ENCODE peak calls at places on chromosomes 11 and 22, in five cellular contexts. One of them, this sample, is unnamed.

GRCh38 chr11:12102588-12103410 is 7.6 kb upstream of the MICAL2 start:
- ATAC-seq in body of pancreas: no peak
- ATAC-seq in stimulated activated naive CD8-positive, alpha-beta T cell treated with anti-CD3 and anti-CD28 coated beads, Interleukin-15, amount 100 ng/mL, for 72 hours: no peak
- ATAC-seq in Right ventricle myocardium superior: no peak
- ATAC-seq in left ventricle myocardium superior: no peak
- ATAC-seq in this sample: no peak

GRCh38 chr11:64611961-64612646 is 21.1 kb downstream of the SLC22A12 start:
- ATAC-seq in body of pancreas: no peak
- ATAC-seq in stimulated activated naive CD8-positive, alpha-beta T cell treated with anti-CD3 and anti-CD28 coated beads, Interleukin-15, amount 100 ng/mL, for 72 hours: no peak
- ATAC-seq in Right ventricle myocardium superior: no peak
- ATAC-seq in left ventricle myocardium superior: no peak
- ATAC-seq in this sample: no peak

GRCh38 chr11:120304526-120304925 is 20.6 kb upstream of the TLCD5 start:
- ATAC-seq in body of pancreas: no peak
- ATAC-seq in stimulated activated naive CD8-positive, alpha-beta T cell treated with anti-CD3 and anti-CD28 coated beads, Interleukin-15, amount 100 ng/mL, for 72 hours: no peak
- ATAC-seq in Right ventricle myocardium superior: no peak
- ATAC-seq in left ventricle myocardium superior: no peak
- ATAC-seq in this sample: peak

GRCh38 chr11:10474551-10474950 is 19.5 kb downstream of the AMPD3 start:
- ATAC-seq in body of pancreas: no peak
- ATAC-seq in stimulated activated naive CD8-positive, alpha-beta T cell treated with anti-CD3 and anti-CD28 coated beads, Interleukin-15, amount 100 ng/mL, for 72 hours: no peak
- ATAC-seq in Right ventricle myocardium superior: no peak
- ATAC-seq in left ventricle myocardium superior: no peak
- ATAC-seq in this sample: no peak

GRCh38 chr11:8732276-8732675 is 49.7 kb downstream of the RPL27A start:
- ATAC-seq in body of pancreas: peak
- ATAC-seq in stimulated activated naive CD8-positive, alpha-beta T cell treated with anti-CD3 and anti-CD28 coated beads, Interleukin-15, amount 100 ng/mL, for 72 hours: no peak
- ATAC-seq in Right ventricle myocardium superior: peak
- ATAC-seq in left ventricle myocardium superior: peak
- ATAC-seq in this sample: peak

GRCh38 chr22:23438216-23438615 is 141.9 kb downstream of the IGLL1 start:
- ATAC-seq in body of pancreas: no peak
- ATAC-seq in stimulated activated naive CD8-positive, alpha-beta T cell treated with anti-CD3 and anti-CD28 coated beads, Interleukin-15, amount 100 ng/mL, for 72 hours: no peak
- ATAC-seq in Right ventricle myocardium superior: no peak
- ATAC-seq in left ventricle myocardium superior: no peak
- ATAC-seq in this sample: no peak

GRCh38 chr11:910044-910588 is 494 bp downstream of the CHID1 start:
- ATAC-seq in body of pancreas: peak
- ATAC-seq in stimulated activated naive CD8-positive, alpha-beta T cell treated with anti-CD3 and anti-CD28 coated beads, Interleukin-15, amount 100 ng/mL, for 72 hours: peak
- ATAC-seq in Right ventricle myocardium superior: no peak
- ATAC-seq in left ventricle myocardium superior: peak
- ATAC-seq in this sample: peak

GRCh38 chr11:19777342-19778102 is 64.9 kb downstream of the NAV2 start:
- ATAC-seq in body of pancreas: peak
- ATAC-seq in stimulated activated naive CD8-positive, alpha-beta T cell treated with anti-CD3 and anti-CD28 coated beads, Interleukin-15, amount 100 ng/mL, for 72 hours: peak
- ATAC-seq in Right ventricle myocardium superior: no peak
- ATAC-seq in left ventricle myocardium superior: peak
- ATAC-seq in this sample: peak

GRCh38 chr11:69817265-69818236 is 1.7 kb downstream of the FGF3 start:
- ATAC-seq in body of pancreas: no peak
- ATAC-seq in stimulated activated naive CD8-positive, alpha-beta T cell treated with anti-CD3 and anti-CD28 coated beads, Interleukin-15, amount 100 ng/mL, for 72 hours: no peak
- ATAC-seq in Right ventricle myocardium superior: peak
- ATAC-seq in left ventricle myocardium superior: peak
- ATAC-seq in this sample: no peak

GRCh38 chr11:108854366-108854765 is 189.5 kb downstream of the DDX10 start:
- ATAC-seq in body of pancreas: no peak
- ATAC-seq in stimulated activated naive CD8-positive, alpha-beta T cell treated with anti-CD3 and anti-CD28 coated beads, Interleukin-15, amount 100 ng/mL, for 72 hours: peak
- ATAC-seq in Right ventricle myocardium superior: no peak
- ATAC-seq in left ventricle myocardium superior: peak
- ATAC-seq in this sample: peak

GRCh38 chr11:9344046-9344680 is 29.8 kb upstream of the TMEM41B start:
- ATAC-seq in body of pancreas: no peak
- ATAC-seq in stimulated activated naive CD8-positive, alpha-beta T cell treated with anti-CD3 and anti-CD28 coated beads, Interleukin-15, amount 100 ng/mL, for 72 hours: no peak
- ATAC-seq in Right ventricle myocardium superior: no peak
- ATAC-seq in left ventricle myocardium superior: no peak
- ATAC-seq in this sample: no peak

GRCh38 chr11:17164361-17165246 is 43.2 kb downstream of the PIK3C2A start:
- ATAC-seq in body of pancreas: no peak
- ATAC-seq in stimulated activated naive CD8-positive, alpha-beta T cell treated with anti-CD3 and anti-CD28 coated beads, Interleukin-15, amount 100 ng/mL, for 72 hours: peak
- ATAC-seq in Right ventricle myocardium superior: peak
- ATAC-seq in left ventricle myocardium superior: peak
- ATAC-seq in this sample: peak

This sample was measured in esophagus mucosa.